ENCODE peak calls at places on chromosomes 7 and 10, in five cellular contexts. Z is Peyer's patch, Y is transverse colon, B is lung, W is breast epithelium. N is an unnamed sample. For H3K27me3, the result is how much of the 10 kb centered on the place peaks cover.

GRCh38 chr7:140060788-140061606 is 1.8 kb downstream of the PARP12 start:
- DNase-seq in Z (no peak), Y (peak), B (peak), W (no peak), N (peak)

GRCh38 chr10:132326925-132327324 is 5.1 kb upstream of the LRRC27 start:
- DNase-seq in Z (no peak), Y (no peak), B (no peak), W (no peak), N (no peak)

GRCh38 chr7:88095-88926 is 104.1 kb upstream of the FAM20C start:
- DNase-seq in Z (no peak), Y (no peak), B (no peak), W (no peak), N (no peak)

GRCh38 chr7:107579881-107580715 is at the start of gene BCAP29:
- DNase-seq in Z (peak), Y (peak), B (peak), W (peak), N (no peak)

GRCh38 chr10:4931587-4931986 is 31.6 kb upstream of the AKR1C1 start:
- DNase-seq in Z (no peak), Y (no peak), B (no peak), W (no peak), N (no peak)

GRCh38 chr10:116760919-116761318 is 18.6 kb upstream of the HSPA12A start:
- DNase-seq in Z (no peak), Y (no peak), B (no peak), W (no peak), N (no peak)

GRCh38 chr7:2680792-2681490 is 7.1 kb upstream of the AMZ1 start:
- DNase-seq in Z (peak), Y (peak), B (peak), W (peak), N (no peak)

GRCh38 chr7:82530361-82530760 is 86.8 kb upstream of the CACNA2D1 start:
- DNase-seq in Z (no peak), Y (no peak), B (no peak), W (no peak), N (no peak)

GRCh38 chr10:3832022-3832786 is 47.2 kb upstream of the KLF6 start:
- DNase-seq in Z (no peak), Y (no peak), B (no peak), W (no peak), N (no peak)

GRCh38 chr7:29449569-29450260 is 113.9 kb upstream of the PRR15 start:
- DNase-seq in Z (no peak), Y (no peak), B (no peak), W (no peak), N (no peak)

GRCh38 chr10:91603931-91604331 is 28.9 kb downstream of the PPP1R3C start:
- DNase-seq in Z (no peak), Y (no peak), B (no peak), W (no peak), N (peak)
- H3K27ac ChIP-seq in Z (no peak), Y (peak), B (no peak), W (no peak), N (no peak)

GRCh38 chr10:129033354-129033729 is 433.7 kb upstream of the MGMT start:
- DNase-seq in Z (no peak), Y (no peak), B (no peak), W (no peak), N (no peak)
- H3K27me3 ChIP-seq in Z (under half), Y (half or more), B (under half), W (under half), N (under half)

GRCh38 chr7:116354546-116355422 is 144.4 kb downstream of the TES start:
- DNase-seq in Z (no peak), Y (peak), B (peak), W (no peak), N (peak)

GRCh38 chr7:116355423-116355765 is 144.1 kb upstream of the CAV2 start:
- DNase-seq in Z (no peak), Y (no peak), B (no peak), W (no peak), N (no peak)

GRCh38 chr7:116354171-116354545 is 143.8 kb downstream of the TES start:
- DNase-seq in Z (no peak), Y (peak), B (peak), W (no peak), N (no peak)

GRCh38 chr7:116351966-116352365 is 141.6 kb downstream of the TES start:
- DNase-seq in Z (no peak), Y (no peak), B (no peak), W (no peak), N (no peak)

DNA sequence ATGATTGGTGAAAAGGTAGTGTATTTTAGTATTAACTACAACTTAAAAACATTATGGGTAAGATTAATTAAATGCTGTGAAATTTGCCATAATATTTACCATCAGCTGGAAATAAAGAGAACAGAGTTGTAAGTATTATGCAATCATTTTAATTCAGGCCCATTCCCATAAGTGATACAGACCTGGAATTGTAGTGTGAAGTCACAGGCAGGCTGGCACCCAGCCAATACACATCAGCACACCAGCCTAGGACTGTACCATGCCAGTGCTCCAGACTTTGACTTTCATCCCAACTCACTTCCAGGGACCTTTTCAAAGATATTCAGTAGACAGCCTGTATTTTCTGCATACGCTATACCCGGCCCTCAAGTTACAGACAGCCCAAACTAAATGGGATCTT is 143.3 kb downstream of the TES start:
- DNase-seq in Z (no peak), Y (peak), B (no peak), W (no peak), N (peak)
- H3K27ac ChIP-seq in Z (no peak), Y (peak), B (peak), W (peak), N (no peak)

DNA sequence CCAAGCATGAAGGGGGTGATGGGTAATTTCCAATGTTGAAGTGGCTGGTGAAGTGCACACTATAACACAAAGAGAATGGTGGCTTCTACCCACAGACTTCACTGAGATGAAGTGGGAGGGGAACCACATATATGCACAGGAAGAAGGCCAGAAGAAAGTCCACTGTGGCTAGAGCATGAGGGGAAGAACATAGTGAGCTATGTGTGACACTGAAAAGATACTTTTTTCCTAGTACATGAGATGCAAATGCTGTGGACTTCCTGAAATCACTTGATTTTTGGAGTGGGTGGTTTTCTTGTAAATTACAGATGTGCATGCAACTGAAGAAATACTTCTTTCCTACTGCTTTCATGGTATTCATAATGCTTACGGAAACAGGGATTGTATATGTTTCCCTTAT is 115.6 kb upstream of the PHYHIPL start:
- DNase-seq in Z (no peak), Y (no peak), B (no peak), W (no peak), N (no peak)
- H3K27me3 ChIP-seq in Z (under half), Y (under half), B (under half), W (under half), N (under half)

GRCh38 chr10:131132681-131133080 is 178.8 kb downstream of the TCERG1L start:
- DNase-seq in Z (no peak), Y (no peak), B (no peak), W (no peak), N (no peak)
- H3K27ac ChIP-seq in Z (no peak), Y (no peak), B (no peak), W (no peak), N (no peak)

GRCh38 chr10:33875924-33876323 is 541.5 kb upstream of the NRP1 start:
- DNase-seq in Z (no peak), Y (no peak), B (no peak), W (no peak), N (no peak)

GRCh38 chr10:33869089-33869488 is 534.6 kb upstream of the NRP1 start:
- DNase-seq in Z (no peak), Y (no peak), B (no peak), W (no peak), N (no peak)

GRCh38 chr10:33876547-33877400 is 542.3 kb upstream of the NRP1 start:
- DNase-seq in Z (no peak), Y (peak), B (peak), W (no peak), N (no peak)

GRCh38 chr10:33871557-33871956 is 537.1 kb upstream of the NRP1 start:
- DNase-seq in Z (no peak), Y (no peak), B (no peak), W (no peak), N (no peak)
- H3K27me3 ChIP-seq in Z (under half), Y (under half), B (under half), W (under half), N (under half)

GRCh38 chr10:16986082-16986405 is 143.6 kb downstream of the CUBN start:
- DNase-seq in Z (no peak), Y (no peak), B (no peak), W (no peak), N (no peak)

GRCh38 chr10:16984242-16984641 is 145.4 kb downstream of the CUBN start:
- DNase-seq in Z (no peak), Y (no peak), B (no peak), W (no peak), N (no peak)

GRCh38 chr10:16987129-16987670 is 142.4 kb downstream of the CUBN start:
- DNase-seq in Z (no peak), Y (no peak), B (no peak), W (no peak), N (no peak)

GRCh38 chr10:16987976-16988610 is 141.5 kb downstream of the CUBN start:
- DNase-seq in Z (no peak), Y (no peak), B (no peak), W (no peak), N (no peak)

GRCh38 chr10:16986406-16987128 is 143.0 kb downstream of the CUBN start:
- DNase-seq in Z (no peak), Y (no peak), B (no peak), W (no peak), N (peak)
- H3K27ac ChIP-seq in Z (peak), Y (peak), B (peak), W (peak), N (peak)

DNA sequence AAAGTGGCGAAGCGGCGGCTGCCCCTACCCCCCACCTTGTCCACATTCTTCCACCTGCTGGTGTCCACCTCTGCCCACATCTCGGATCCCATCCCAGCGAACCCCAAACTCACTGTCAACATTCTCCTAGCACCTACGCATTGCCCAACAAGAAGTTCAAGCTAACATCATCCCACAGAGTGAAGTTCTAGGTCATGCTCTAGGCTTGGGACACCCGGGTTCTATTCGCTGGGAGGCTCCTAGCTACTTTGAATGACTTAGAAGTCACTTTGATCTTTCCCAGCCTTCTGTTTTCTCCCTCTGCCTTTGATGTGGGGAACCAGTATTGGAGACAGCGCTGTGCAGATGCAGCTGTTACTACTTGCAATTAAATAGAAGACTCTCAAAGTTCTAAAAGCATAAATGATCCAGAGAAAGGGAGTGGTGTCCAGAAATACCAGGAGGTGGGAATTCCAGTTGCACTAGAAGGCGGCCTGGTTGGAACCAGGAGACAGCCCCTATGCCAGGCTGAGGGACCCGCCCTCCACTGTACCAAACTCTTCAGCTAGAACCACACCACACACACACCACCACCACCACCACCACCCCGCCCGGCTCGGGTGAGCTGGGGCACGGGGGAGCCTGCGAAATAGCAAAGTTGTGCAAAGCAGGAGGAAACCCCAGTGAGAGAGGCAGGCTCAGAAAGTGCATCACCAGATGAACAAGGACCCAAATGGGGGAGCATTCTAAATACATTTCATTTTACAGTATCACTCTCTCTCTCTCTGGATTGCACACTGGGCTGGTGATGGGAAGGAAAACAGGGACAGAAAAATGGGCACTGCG is 5.5 kb upstream of the VGF start:
- DNase-seq in Z (no peak), Y (no peak), B (no peak), W (no peak), N (no peak)
- H3K27me3 ChIP-seq in Z (under half), Y (half or more), B (under half), W (under half), N (half or more)